ENCODE peak calls at places on chromosomes 6 and 20, in five cellular contexts. One of them, this sample, is unnamed.

GRCh38 chr6:25017486-25017885 is 81.7 kb upstream of the RIPOR2 start:
- DNase-seq in mucosa of gallbladder: no peak
- DNase-seq in lung: peak
- DNase-seq in T-helper 17 cell: no peak
- DNase-seq in NCI-H1105: no peak
- DNase-seq in this sample: no peak

GRCh38 chr20:45094201-45094600 is 6.7 kb downstream of the KCNS1 start:
- DNase-seq in mucosa of gallbladder: no peak
- DNase-seq in lung: no peak
- DNase-seq in T-helper 17 cell: no peak
- DNase-seq in NCI-H1105: no peak
- DNase-seq in this sample: no peak

GRCh38 chr6:155273438-155273837 is 9.6 kb downstream of the CLDN20 start:
- DNase-seq in mucosa of gallbladder: no peak
- DNase-seq in lung: no peak
- DNase-seq in T-helper 17 cell: no peak
- DNase-seq in NCI-H1105: no peak
- DNase-seq in this sample: no peak

GRCh38 chr6:45590225-45590624 is 212.5 kb upstream of the SUPT3H start:
- DNase-seq in mucosa of gallbladder: no peak
- DNase-seq in lung: peak
- DNase-seq in T-helper 17 cell: no peak
- DNase-seq in NCI-H1105: no peak
- DNase-seq in this sample: no peak

GRCh38 chr20:19812056-19812455 is 54.0 kb downstream of the RIN2 start:
- DNase-seq in mucosa of gallbladder: no peak
- DNase-seq in lung: no peak
- DNase-seq in T-helper 17 cell: no peak
- DNase-seq in NCI-H1105: no peak
- DNase-seq in this sample: no peak

GRCh38 chr20:63978319-63979220 is 872 bp downstream of the SAMD10 start:
- DNase-seq in mucosa of gallbladder: peak
- DNase-seq in lung: peak
- DNase-seq in T-helper 17 cell: peak
- DNase-seq in NCI-H1105: no peak
- DNase-seq in this sample: peak

GRCh38 chr6:156774872-156775405 is 2.2 kb upstream of the ARID1B start:
- DNase-seq in mucosa of gallbladder: no peak
- DNase-seq in lung: no peak
- DNase-seq in T-helper 17 cell: no peak
- DNase-seq in NCI-H1105: no peak
- DNase-seq in this sample: no peak

GRCh38 chr20:9051508-9051907 is 17.4 kb upstream of the PLCB4 start:
- DNase-seq in mucosa of gallbladder: no peak
- DNase-seq in lung: no peak
- DNase-seq in T-helper 17 cell: no peak
- DNase-seq in NCI-H1105: no peak
- DNase-seq in this sample: no peak

GRCh38 chr20:47365023-47365764 is 8.7 kb upstream of the ZMYND8 start:
- DNase-seq in mucosa of gallbladder: no peak
- DNase-seq in lung: no peak
- DNase-seq in T-helper 17 cell: no peak
- DNase-seq in NCI-H1105: no peak
- DNase-seq in this sample: no peak

This sample was measured in activated T-helper 2 cell treated with anti-CD3 and anti-CD28 coated beads, Interferon-gamma antibody, Interleukin-2, Interleukin-4, amounts not matched to agents 10 μg/mL and 5 μg/mL and 100 μg/mL, durations not matched to agents 14 hours and 24 hours and 36 hours.